ENCODE peak calls at places on chromosomes 16 and 17, in eight cellular contexts. I is breast epithelium, N is left lung, W is cardiac muscle cell, L is left ventricle myocardium inferior, K is IMR-90, S is foreskin fibroblast, G is AG04449. M is an unnamed sample.

GRCh38 chr16:24151482-24151939 is 104.6 kb upstream of the CACNG3 start:
- DNase-seq in I (no peak), G (no peak), N (no peak), S (no peak), K (peak), L (no peak), W (no peak), M (no peak)

GRCh38 chr17:32971171-32971570 is 20.5 kb upstream of the SPACA3 start:
- DNase-seq in K (no peak), W (peak), I (no peak), G (no peak), N (no peak), S (peak), L (no peak), M (peak)

GRCh38 chr17:29760279-29760721 is 137.6 kb upstream of the CORO6 start:
- DNase-seq in K (peak), G (no peak), L (no peak), S (peak), I (no peak), N (no peak), W (peak), M (peak)

GRCh38 chr17:81713004-81713555 is 996 bp downstream of the SLC25A10 start:
- DNase-seq in S (no peak), K (no peak), W (peak), L (no peak), N (no peak), G (no peak), I (no peak), M (no peak)

GRCh38 chr17:74192950-74193781 is 10.3 kb upstream of the RPL38 start:
- DNase-seq in K (no peak), L (peak), N (peak), I (peak), S (no peak), W (no peak), G (no peak), M (peak)

GRCh38 chr17:72811976-72812687 is 280.4 kb downstream of the SLC39A11 start:
- DNase-seq in N (no peak), S (no peak), L (no peak), K (no peak), G (no peak), W (peak), I (no peak), M (peak)

GRCh38 chr17:49621946-49622529 is 46.4 kb downstream of the NXPH3 start:
- DNase-seq in W (no peak), N (no peak), S (no peak), G (no peak), K (no peak), I (no peak), L (no peak), M (no peak)

GRCh38 chr17:21095735-21096134 is 31.0 kb upstream of the DHRS7B start:
- DNase-seq in W (no peak), S (no peak), K (no peak), G (no peak), N (no peak), L (no peak), I (no peak), M (no peak)

GRCh38 chr16:4415538-4416199 is 727 bp downstream of the CORO7 start:
- DNase-seq in I (no peak), G (no peak), K (no peak), S (no peak), N (peak), W (no peak), L (peak), M (no peak)

GRCh38 chr16:57627184-57627871 is 1.1 kb upstream of the ADGRG1 start:
- DNase-seq in K (peak), L (no peak), N (peak), I (peak), S (peak), W (peak), G (peak), M (peak)

GRCh38 chr17:27315322-27315721 is 21.4 kb downstream of the WSB1 start:
- DNase-seq in N (no peak), L (peak), W (peak), S (peak), K (peak), G (peak), I (peak), M (peak)

GRCh38 chr17:80961516-80961915 is 30.1 kb upstream of the CHMP6 start:
- DNase-seq in L (no peak), K (no peak), S (no peak), N (no peak), W (no peak), I (no peak), G (no peak), M (no peak)

GRCh38 chr16:85376292-85377095 is 236.6 kb upstream of the GSE1 start:
- DNase-seq in N (no peak), W (no peak), I (peak), K (no peak), G (no peak), S (no peak), L (peak), M (no peak)

GRCh38 chr17:28573966-28574480 is 2.7 kb downstream of the ALDOC start:
- DNase-seq in W (no peak), S (no peak), K (no peak), L (no peak), N (no peak), I (no peak), G (no peak), M (no peak)

GRCh38 chr17:78925234-78925633 is at the start of gene TIMP2:
- DNase-seq in K (peak), I (peak), G (no peak), L (peak), S (peak), W (peak), N (peak), M (peak)
- H3K4me3 ChIP-seq in K (peak), I (peak), G (peak), L (peak), S (peak), W (peak), N (peak), M (peak)

GRCh38 chr16:50381679-50382440 is 13.1 kb upstream of the BRD7 start:
- DNase-seq in G (no peak), L (no peak), K (no peak), N (no peak), I (no peak), W (no peak), S (no peak), M (no peak)
- TF ChIP-seq CTCF in G (no peak), L (no peak), K (no peak), N (no peak), I (no peak), W (no peak), S (no peak), M (no peak)

GRCh38 chr16:69906838-69907301 is 44.3 kb upstream of the CLEC18A start:
- DNase-seq in S (peak), L (no peak), G (peak), I (no peak), K (peak), N (no peak), W (peak), M (peak)

GRCh38 chr16:69904495-69905170 is 46.5 kb upstream of the CLEC18A start:
- DNase-seq in G (no peak), L (no peak), K (no peak), W (no peak), S (no peak), I (no peak), N (no peak), M (peak)

GRCh38 chr16:69909043-69909442 is 42.1 kb upstream of the CLEC18A start:
- DNase-seq in S (no peak), G (no peak), N (no peak), K (no peak), L (no peak), I (no peak), W (no peak), M (no peak)

GRCh38 chr16:69905171-69905555 is 46.0 kb upstream of the CLEC18A start:
- DNase-seq in L (no peak), G (no peak), N (no peak), K (no peak), I (no peak), W (no peak), S (no peak), M (no peak)

GRCh38 chr16:69903851-69904250 is 47.3 kb upstream of the CLEC18A start:
- DNase-seq in I (no peak), G (no peak), W (no peak), N (no peak), K (no peak), L (no peak), S (no peak), M (no peak)
- H3K4me3 ChIP-seq in I (no peak), G (no peak), W (no peak), N (no peak), K (no peak), L (no peak), S (no peak), M (no peak)

GRCh38 chr16:1300664-1301476 is 8.6 kb upstream of the UBE2I start:
- DNase-seq in I (peak), K (peak), L (peak), G (no peak), N (peak), S (peak), W (peak), M (peak)
- TF ChIP-seq CTCF in I (peak), K (peak), L (peak), G (peak), N (peak), S (peak), W (peak), M (peak)